ENCODE peak calls at places on chromosomes 5 and 9, in nine cellular contexts. One of them, this sample, is unnamed.
A peak's percentile ranks its signal among the peaks of the same experiment; 100 is the strongest.

GRCh38 chr5:139014726-139015125 is 139.6 kb upstream of the LRRTM2 start:
- DNase-seq in A673: no peak
- DNase-seq in HFF-Myc: peak; percentile 40
- DNase-seq in GM03348: peak; percentile 56
- DNase-seq in stimulated activated naive CD8-positive, alpha-beta T cell treated with anti-CD3 and anti-CD28 coated beads, Interleukin-15, Interleukin-2, amounts not matched to agents 100 U/mL and 50 U/mL, for 24 hours: no peak
- DNase-seq in stimulated activated CD4-positive, alpha-beta T cell treated with anti-CD3 and anti-CD28 coated beads, Interleukin-1b, Interleukin-23, amount 100 ng/mL, for 48 hours: no peak
- DNase-seq in sigmoid colon: no peak
- DNase-seq in germinal center: no peak
- DNase-seq in GF-D8: no peak
- DNase-seq in this sample: no peak

GRCh38 chr5:149779071-149779470 is 49.0 kb downstream of the PPARGC1B start:
- DNase-seq in A673: no peak
- DNase-seq in HFF-Myc: no peak
- DNase-seq in GM03348: no peak
- DNase-seq in stimulated activated naive CD8-positive, alpha-beta T cell treated with anti-CD3 and anti-CD28 coated beads, Interleukin-15, Interleukin-2, amounts not matched to agents 100 U/mL and 50 U/mL, for 24 hours: no peak
- DNase-seq in stimulated activated CD4-positive, alpha-beta T cell treated with anti-CD3 and anti-CD28 coated beads, Interleukin-1b, Interleukin-23, amount 100 ng/mL, for 48 hours: no peak
- DNase-seq in sigmoid colon: no peak
- DNase-seq in germinal center: no peak
- DNase-seq in GF-D8: no peak
- DNase-seq in this sample: no peak

GRCh38 chr5:16794381-16794913 is 141.6 kb downstream of the MYO10 start:
- DNase-seq in A673: no peak
- DNase-seq in HFF-Myc: no peak
- DNase-seq in GM03348: no peak
- DNase-seq in stimulated activated naive CD8-positive, alpha-beta T cell treated with anti-CD3 and anti-CD28 coated beads, Interleukin-15, Interleukin-2, amounts not matched to agents 100 U/mL and 50 U/mL, for 24 hours: no peak
- DNase-seq in stimulated activated CD4-positive, alpha-beta T cell treated with anti-CD3 and anti-CD28 coated beads, Interleukin-1b, Interleukin-23, amount 100 ng/mL, for 48 hours: no peak
- DNase-seq in sigmoid colon: no peak
- DNase-seq in germinal center: no peak
- DNase-seq in GF-D8: no peak
- DNase-seq in this sample: no peak

GRCh38 chr9:14214693-14215092 is 99.2 kb downstream of the NFIB start:
- DNase-seq in A673: no peak
- DNase-seq in HFF-Myc: no peak
- DNase-seq in GM03348: no peak
- DNase-seq in stimulated activated naive CD8-positive, alpha-beta T cell treated with anti-CD3 and anti-CD28 coated beads, Interleukin-15, Interleukin-2, amounts not matched to agents 100 U/mL and 50 U/mL, for 24 hours: no peak
- DNase-seq in stimulated activated CD4-positive, alpha-beta T cell treated with anti-CD3 and anti-CD28 coated beads, Interleukin-1b, Interleukin-23, amount 100 ng/mL, for 48 hours: no peak
- DNase-seq in sigmoid colon: no peak
- DNase-seq in germinal center: no peak
- DNase-seq in GF-D8: no peak
- DNase-seq in this sample: no peak

GRCh38 chr9:37618817-37619216 is 26.4 kb upstream of the TOMM5 start:
- DNase-seq in A673: no peak
- DNase-seq in HFF-Myc: no peak
- DNase-seq in GM03348: peak; percentile 43
- DNase-seq in stimulated activated naive CD8-positive, alpha-beta T cell treated with anti-CD3 and anti-CD28 coated beads, Interleukin-15, Interleukin-2, amounts not matched to agents 100 U/mL and 50 U/mL, for 24 hours: no peak
- DNase-seq in stimulated activated CD4-positive, alpha-beta T cell treated with anti-CD3 and anti-CD28 coated beads, Interleukin-1b, Interleukin-23, amount 100 ng/mL, for 48 hours: no peak
- DNase-seq in sigmoid colon: no peak
- DNase-seq in germinal center: no peak
- DNase-seq in GF-D8: no peak
- DNase-seq in this sample: no peak

GRCh38 chr5:135246923-135247795 is 151.9 kb downstream of the MACROH2A1 start:
- DNase-seq in A673: peak; percentile 88
- DNase-seq in HFF-Myc: peak; percentile 85
- DNase-seq in GM03348: peak; percentile 86
- DNase-seq in stimulated activated naive CD8-positive, alpha-beta T cell treated with anti-CD3 and anti-CD28 coated beads, Interleukin-15, Interleukin-2, amounts not matched to agents 100 U/mL and 50 U/mL, for 24 hours: no peak
- DNase-seq in stimulated activated CD4-positive, alpha-beta T cell treated with anti-CD3 and anti-CD28 coated beads, Interleukin-1b, Interleukin-23, amount 100 ng/mL, for 48 hours: peak; percentile 36
- DNase-seq in sigmoid colon: peak; percentile 64
- DNase-seq in germinal center: no peak
- DNase-seq in GF-D8: no peak
- DNase-seq in this sample: peak; percentile 73

GRCh38 chr9:89664896-89665329 is 60.1 kb downstream of the GADD45G start:
- DNase-seq in A673: no peak
- DNase-seq in HFF-Myc: no peak
- DNase-seq in GM03348: no peak
- DNase-seq in stimulated activated naive CD8-positive, alpha-beta T cell treated with anti-CD3 and anti-CD28 coated beads, Interleukin-15, Interleukin-2, amounts not matched to agents 100 U/mL and 50 U/mL, for 24 hours: no peak
- DNase-seq in stimulated activated CD4-positive, alpha-beta T cell treated with anti-CD3 and anti-CD28 coated beads, Interleukin-1b, Interleukin-23, amount 100 ng/mL, for 48 hours: no peak
- DNase-seq in sigmoid colon: no peak
- DNase-seq in germinal center: no peak
- DNase-seq in GF-D8: no peak
- DNase-seq in this sample: no peak

GRCh38 chr9:82524407-82524806 is 535.8 kb downstream of the SPATA31D1 start:
- DNase-seq in A673: no peak
- DNase-seq in HFF-Myc: no peak
- DNase-seq in GM03348: no peak
- DNase-seq in stimulated activated naive CD8-positive, alpha-beta T cell treated with anti-CD3 and anti-CD28 coated beads, Interleukin-15, Interleukin-2, amounts not matched to agents 100 U/mL and 50 U/mL, for 24 hours: no peak
- DNase-seq in stimulated activated CD4-positive, alpha-beta T cell treated with anti-CD3 and anti-CD28 coated beads, Interleukin-1b, Interleukin-23, amount 100 ng/mL, for 48 hours: no peak
- DNase-seq in sigmoid colon: no peak
- DNase-seq in germinal center: no peak
- DNase-seq in GF-D8: no peak
- DNase-seq in this sample: no peak

GRCh38 chr5:121399879-121400278 is 451.8 kb upstream of the FTMT start:
- DNase-seq in A673: no peak
- DNase-seq in HFF-Myc: no peak
- DNase-seq in GM03348: no peak
- DNase-seq in stimulated activated naive CD8-positive, alpha-beta T cell treated with anti-CD3 and anti-CD28 coated beads, Interleukin-15, Interleukin-2, amounts not matched to agents 100 U/mL and 50 U/mL, for 24 hours: no peak
- DNase-seq in stimulated activated CD4-positive, alpha-beta T cell treated with anti-CD3 and anti-CD28 coated beads, Interleukin-1b, Interleukin-23, amount 100 ng/mL, for 48 hours: no peak
- DNase-seq in sigmoid colon: no peak
- DNase-seq in germinal center: no peak
- DNase-seq in GF-D8: no peak
- DNase-seq in this sample: no peak

GRCh38 chr5:160097981-160098380 is 21.3 kb downstream of the PWWP2A start:
- DNase-seq in A673: no peak
- DNase-seq in HFF-Myc: no peak
- DNase-seq in GM03348: no peak
- DNase-seq in stimulated activated naive CD8-positive, alpha-beta T cell treated with anti-CD3 and anti-CD28 coated beads, Interleukin-15, Interleukin-2, amounts not matched to agents 100 U/mL and 50 U/mL, for 24 hours: no peak
- DNase-seq in stimulated activated CD4-positive, alpha-beta T cell treated with anti-CD3 and anti-CD28 coated beads, Interleukin-1b, Interleukin-23, amount 100 ng/mL, for 48 hours: no peak
- DNase-seq in sigmoid colon: no peak
- DNase-seq in germinal center: no peak
- DNase-seq in GF-D8: peak; percentile 1
- DNase-seq in this sample: no peak

GRCh38 chr9:17422994-17423680 is 155.7 kb upstream of the SH3GL2 start:
- DNase-seq in A673: no peak
- DNase-seq in HFF-Myc: no peak
- DNase-seq in GM03348: no peak
- DNase-seq in stimulated activated naive CD8-positive, alpha-beta T cell treated with anti-CD3 and anti-CD28 coated beads, Interleukin-15, Interleukin-2, amounts not matched to agents 100 U/mL and 50 U/mL, for 24 hours: no peak
- DNase-seq in stimulated activated CD4-positive, alpha-beta T cell treated with anti-CD3 and anti-CD28 coated beads, Interleukin-1b, Interleukin-23, amount 100 ng/mL, for 48 hours: no peak
- DNase-seq in sigmoid colon: peak; percentile 81
- DNase-seq in germinal center: no peak
- DNase-seq in GF-D8: no peak
- DNase-seq in this sample: no peak

GRCh38 chr5:169161022-169161680 is 139.8 kb downstream of the SLIT3 start:
- DNase-seq in A673: no peak
- DNase-seq in HFF-Myc: peak; percentile 63
- DNase-seq in GM03348: peak; percentile 93
- DNase-seq in stimulated activated naive CD8-positive, alpha-beta T cell treated with anti-CD3 and anti-CD28 coated beads, Interleukin-15, Interleukin-2, amounts not matched to agents 100 U/mL and 50 U/mL, for 24 hours: no peak
- DNase-seq in stimulated activated CD4-positive, alpha-beta T cell treated with anti-CD3 and anti-CD28 coated beads, Interleukin-1b, Interleukin-23, amount 100 ng/mL, for 48 hours: no peak
- DNase-seq in sigmoid colon: peak; percentile 82
- DNase-seq in germinal center: no peak
- DNase-seq in GF-D8: no peak
- DNase-seq in this sample: peak; percentile 81

GRCh38 chr9:3732077-3733038 is 206.6 kb upstream of the RFX3 start:
- DNase-seq in A673: peak; percentile 83
- DNase-seq in HFF-Myc: peak; percentile 85
- DNase-seq in GM03348: peak; percentile 83
- DNase-seq in stimulated activated naive CD8-positive, alpha-beta T cell treated with anti-CD3 and anti-CD28 coated beads, Interleukin-15, Interleukin-2, amounts not matched to agents 100 U/mL and 50 U/mL, for 24 hours: peak; percentile 38
- DNase-seq in stimulated activated CD4-positive, alpha-beta T cell treated with anti-CD3 and anti-CD28 coated beads, Interleukin-1b, Interleukin-23, amount 100 ng/mL, for 48 hours: peak; percentile 14
- DNase-seq in sigmoid colon: no peak
- DNase-seq in germinal center: peak; percentile 34
- DNase-seq in GF-D8: peak; percentile 46
- DNase-seq in this sample: no peak

GRCh38 chr9:131668439-131669233 is 71.2 kb downstream of the RAPGEF1 start:
- DNase-seq in A673: peak; percentile 50
- DNase-seq in HFF-Myc: no peak
- DNase-seq in GM03348: peak; percentile 68
- DNase-seq in stimulated activated naive CD8-positive, alpha-beta T cell treated with anti-CD3 and anti-CD28 coated beads, Interleukin-15, Interleukin-2, amounts not matched to agents 100 U/mL and 50 U/mL, for 24 hours: peak; percentile 75
- DNase-seq in stimulated activated CD4-positive, alpha-beta T cell treated with anti-CD3 and anti-CD28 coated beads, Interleukin-1b, Interleukin-23, amount 100 ng/mL, for 48 hours: peak; percentile 84
- DNase-seq in sigmoid colon: no peak
- DNase-seq in germinal center: peak; percentile 64
- DNase-seq in GF-D8: no peak
- DNase-seq in this sample: no peak

GRCh38 chr9:126474786-126475485 is 138.8 kb upstream of the LMX1B start:
- DNase-seq in A673: no peak
- DNase-seq in HFF-Myc: no peak
- DNase-seq in GM03348: peak; percentile 38
- DNase-seq in stimulated activated naive CD8-positive, alpha-beta T cell treated with anti-CD3 and anti-CD28 coated beads, Interleukin-15, Interleukin-2, amounts not matched to agents 100 U/mL and 50 U/mL, for 24 hours: no peak
- DNase-seq in stimulated activated CD4-positive, alpha-beta T cell treated with anti-CD3 and anti-CD28 coated beads, Interleukin-1b, Interleukin-23, amount 100 ng/mL, for 48 hours: no peak
- DNase-seq in sigmoid colon: no peak
- DNase-seq in germinal center: no peak
- DNase-seq in GF-D8: no peak
- DNase-seq in this sample: no peak

GRCh38 chr5:123089572-123089970 is 530 bp downstream of the PRDM6 start:
- DNase-seq in A673: no peak
- DNase-seq in HFF-Myc: no peak
- DNase-seq in GM03348: peak; percentile 74
- DNase-seq in stimulated activated naive CD8-positive, alpha-beta T cell treated with anti-CD3 and anti-CD28 coated beads, Interleukin-15, Interleukin-2, amounts not matched to agents 100 U/mL and 50 U/mL, for 24 hours: peak; percentile 8
- DNase-seq in stimulated activated CD4-positive, alpha-beta T cell treated with anti-CD3 and anti-CD28 coated beads, Interleukin-1b, Interleukin-23, amount 100 ng/mL, for 48 hours: no peak
- DNase-seq in sigmoid colon: peak; percentile 79
- DNase-seq in germinal center: no peak
- DNase-seq in GF-D8: no peak
- DNase-seq in this sample: no peak

GRCh38 chr5:113166710-113167366 is 190.2 kb downstream of the DCP2 start:
- DNase-seq in A673: no peak
- DNase-seq in HFF-Myc: peak; percentile 26
- DNase-seq in GM03348: peak; percentile 73
- DNase-seq in stimulated activated naive CD8-positive, alpha-beta T cell treated with anti-CD3 and anti-CD28 coated beads, Interleukin-15, Interleukin-2, amounts not matched to agents 100 U/mL and 50 U/mL, for 24 hours: no peak
- DNase-seq in stimulated activated CD4-positive, alpha-beta T cell treated with anti-CD3 and anti-CD28 coated beads, Interleukin-1b, Interleukin-23, amount 100 ng/mL, for 48 hours: no peak
- DNase-seq in sigmoid colon: no peak
- DNase-seq in germinal center: no peak
- DNase-seq in GF-D8: no peak
- DNase-seq in this sample: no peak

GRCh38 chr5:24163091-24163490 is 481.7 kb downstream of the CDH10 start:
- DNase-seq in A673: peak; percentile 90
- DNase-seq in HFF-Myc: no peak
- DNase-seq in GM03348: peak; percentile 24
- DNase-seq in stimulated activated naive CD8-positive, alpha-beta T cell treated with anti-CD3 and anti-CD28 coated beads, Interleukin-15, Interleukin-2, amounts not matched to agents 100 U/mL and 50 U/mL, for 24 hours: no peak
- DNase-seq in stimulated activated CD4-positive, alpha-beta T cell treated with anti-CD3 and anti-CD28 coated beads, Interleukin-1b, Interleukin-23, amount 100 ng/mL, for 48 hours: no peak
- DNase-seq in sigmoid colon: no peak
- DNase-seq in germinal center: no peak
- DNase-seq in GF-D8: no peak
- DNase-seq in this sample: no peak

GRCh38 chr9:93119953-93120845 is 13.9 kb downstream of the NINJ1 start:
- DNase-seq in A673: no peak
- DNase-seq in HFF-Myc: peak; percentile 55
- DNase-seq in GM03348: peak; percentile 74
- DNase-seq in stimulated activated naive CD8-positive, alpha-beta T cell treated with anti-CD3 and anti-CD28 coated beads, Interleukin-15, Interleukin-2, amounts not matched to agents 100 U/mL and 50 U/mL, for 24 hours: peak; percentile 53
- DNase-seq in stimulated activated CD4-positive, alpha-beta T cell treated with anti-CD3 and anti-CD28 coated beads, Interleukin-1b, Interleukin-23, amount 100 ng/mL, for 48 hours: no peak
- DNase-seq in sigmoid colon: peak; percentile 98
- DNase-seq in germinal center: peak; percentile 79
- DNase-seq in GF-D8: peak; percentile 89
- DNase-seq in this sample: peak; percentile 93

GRCh38 chr9:89278997-89279739 is 31.8 kb upstream of the CKS2 start:
- DNase-seq in A673: peak; percentile 74
- DNase-seq in HFF-Myc: peak; percentile 38
- DNase-seq in GM03348: peak; percentile 72
- DNase-seq in stimulated activated naive CD8-positive, alpha-beta T cell treated with anti-CD3 and anti-CD28 coated beads, Interleukin-15, Interleukin-2, amounts not matched to agents 100 U/mL and 50 U/mL, for 24 hours: peak; percentile 19
- DNase-seq in stimulated activated CD4-positive, alpha-beta T cell treated with anti-CD3 and anti-CD28 coated beads, Interleukin-1b, Interleukin-23, amount 100 ng/mL, for 48 hours: no peak
- DNase-seq in sigmoid colon: no peak
- DNase-seq in germinal center: peak; percentile 40
- DNase-seq in GF-D8: peak; percentile 51
- DNase-seq in this sample: no peak

GRCh38 chr9:129343697-129344375 is 165.8 kb upstream of the IER5L start:
- DNase-seq in A673: no peak
- DNase-seq in HFF-Myc: no peak
- DNase-seq in GM03348: no peak
- DNase-seq in stimulated activated naive CD8-positive, alpha-beta T cell treated with anti-CD3 and anti-CD28 coated beads, Interleukin-15, Interleukin-2, amounts not matched to agents 100 U/mL and 50 U/mL, for 24 hours: no peak
- DNase-seq in stimulated activated CD4-positive, alpha-beta T cell treated with anti-CD3 and anti-CD28 coated beads, Interleukin-1b, Interleukin-23, amount 100 ng/mL, for 48 hours: no peak
- DNase-seq in sigmoid colon: peak; percentile 91
- DNase-seq in germinal center: no peak
- DNase-seq in GF-D8: peak; percentile 29
- DNase-seq in this sample: no peak

GRCh38 chr5:131377785-131378325 is 114.0 kb downstream of the CDC42SE2 start:
- DNase-seq in A673: peak; percentile 22
- DNase-seq in HFF-Myc: no peak
- DNase-seq in GM03348: no peak
- DNase-seq in stimulated activated naive CD8-positive, alpha-beta T cell treated with anti-CD3 and anti-CD28 coated beads, Interleukin-15, Interleukin-2, amounts not matched to agents 100 U/mL and 50 U/mL, for 24 hours: no peak
- DNase-seq in stimulated activated CD4-positive, alpha-beta T cell treated with anti-CD3 and anti-CD28 coated beads, Interleukin-1b, Interleukin-23, amount 100 ng/mL, for 48 hours: no peak
- DNase-seq in sigmoid colon: no peak
- DNase-seq in germinal center: no peak
- DNase-seq in GF-D8: no peak
- DNase-seq in this sample: no peak

GRCh38 chr9:114177423-114178064 is 22.2 kb downstream of the COL27A1 start:
- DNase-seq in A673: peak; percentile 86
- DNase-seq in HFF-Myc: no peak
- DNase-seq in GM03348: peak; percentile 82
- DNase-seq in stimulated activated naive CD8-positive, alpha-beta T cell treated with anti-CD3 and anti-CD28 coated beads, Interleukin-15, Interleukin-2, amounts not matched to agents 100 U/mL and 50 U/mL, for 24 hours: no peak
- DNase-seq in stimulated activated CD4-positive, alpha-beta T cell treated with anti-CD3 and anti-CD28 coated beads, Interleukin-1b, Interleukin-23, amount 100 ng/mL, for 48 hours: no peak
- DNase-seq in sigmoid colon: no peak
- DNase-seq in germinal center: no peak
- DNase-seq in GF-D8: no peak
- DNase-seq in this sample: no peak

GRCh38 chr9:116857321-116857720 is 170.2 kb downstream of the TRIM32 start:
- DNase-seq in A673: peak; percentile 12
- DNase-seq in HFF-Myc: no peak
- DNase-seq in GM03348: no peak
- DNase-seq in stimulated activated naive CD8-positive, alpha-beta T cell treated with anti-CD3 and anti-CD28 coated beads, Interleukin-15, Interleukin-2, amounts not matched to agents 100 U/mL and 50 U/mL, for 24 hours: no peak
- DNase-seq in stimulated activated CD4-positive, alpha-beta T cell treated with anti-CD3 and anti-CD28 coated beads, Interleukin-1b, Interleukin-23, amount 100 ng/mL, for 48 hours: no peak
- DNase-seq in sigmoid colon: no peak
- DNase-seq in germinal center: no peak
- DNase-seq in GF-D8: no peak
- DNase-seq in this sample: no peak

GRCh38 chr9:32644698-32645097 is 9.2 kb upstream of the TAF1L start:
- DNase-seq in A673: peak; percentile 24
- DNase-seq in HFF-Myc: peak; percentile 6
- DNase-seq in GM03348: peak; percentile 67
- DNase-seq in stimulated activated naive CD8-positive, alpha-beta T cell treated with anti-CD3 and anti-CD28 coated beads, Interleukin-15, Interleukin-2, amounts not matched to agents 100 U/mL and 50 U/mL, for 24 hours: no peak
- DNase-seq in stimulated activated CD4-positive, alpha-beta T cell treated with anti-CD3 and anti-CD28 coated beads, Interleukin-1b, Interleukin-23, amount 100 ng/mL, for 48 hours: no peak
- DNase-seq in sigmoid colon: no peak
- DNase-seq in germinal center: no peak
- DNase-seq in GF-D8: no peak
- DNase-seq in this sample: no peak

GRCh38 chr9:127569819-127570401 is 42.2 kb upstream of the STXBP1 start:
- DNase-seq in A673: no peak
- DNase-seq in HFF-Myc: no peak
- DNase-seq in GM03348: no peak
- DNase-seq in stimulated activated naive CD8-positive, alpha-beta T cell treated with anti-CD3 and anti-CD28 coated beads, Interleukin-15, Interleukin-2, amounts not matched to agents 100 U/mL and 50 U/mL, for 24 hours: no peak
- DNase-seq in stimulated activated CD4-positive, alpha-beta T cell treated with anti-CD3 and anti-CD28 coated beads, Interleukin-1b, Interleukin-23, amount 100 ng/mL, for 48 hours: no peak
- DNase-seq in sigmoid colon: no peak
- DNase-seq in germinal center: peak; percentile 43
- DNase-seq in GF-D8: no peak
- DNase-seq in this sample: no peak

GRCh38 chr5:10556331-10556807 is 7.5 kb upstream of the ANKRD33B start:
- DNase-seq in A673: no peak
- DNase-seq in HFF-Myc: no peak
- DNase-seq in GM03348: peak; percentile 60
- DNase-seq in stimulated activated naive CD8-positive, alpha-beta T cell treated with anti-CD3 and anti-CD28 coated beads, Interleukin-15, Interleukin-2, amounts not matched to agents 100 U/mL and 50 U/mL, for 24 hours: no peak
- DNase-seq in stimulated activated CD4-positive, alpha-beta T cell treated with anti-CD3 and anti-CD28 coated beads, Interleukin-1b, Interleukin-23, amount 100 ng/mL, for 48 hours: no peak
- DNase-seq in sigmoid colon: peak; percentile 34
- DNase-seq in germinal center: no peak
- DNase-seq in GF-D8: no peak
- DNase-seq in this sample: no peak

This sample was measured in suprapubic skin.